ENCODE peak calls at places on chromosomes 13 and 19, in eight cellular contexts. J is prostate gland; B is M059J; V is NCI-H82; O is AG09309; A is activated T-helper 1 cell treated with anti-CD3 and anti-CD28 coated beads, Interleukin-12 subunit alpha, Interleukin-12 subunit beta, Interleukin-2, Interleukin-4 antibody, amounts not matched to agents 30 ng/mL and 10 ng/mL and 1 ng/mL, durations not matched to agents 14 hours and 24 hours and 36 hours; P is activated naive CD4-positive, alpha-beta T cell treated with anti-CD3 and anti-CD28 coated beads, Interleukin-2, amount 10 ng/mL, durations not matched to agents 7 days and 5 days; G is NCI-H1092 treated with DMSO at 0.1 percent for 48 hours. Y is an unnamed sample.
A peak's percentile ranks its signal among the peaks of the same experiment; 100 is the strongest.

GRCh38 chr13:109366521-109366920 is 419.9 kb downstream of the IRS2 start:
- DNase-seq in G (no peak), P (no peak), O (no peak), B (no peak), A (no peak), J (no peak), V (peak; percentile 21), Y (no peak)

GRCh38 chr13:90395348-90395747 is 952.1 kb upstream of the MIR17HG start:
- DNase-seq in G (no peak), A (no peak), B (no peak), V (no peak), J (no peak), P (no peak), O (no peak), Y (no peak)

GRCh38 chr13:43686557-43686956 is 100.2 kb downstream of the ENOX1 start:
- DNase-seq in P (no peak), O (no peak), G (no peak), J (no peak), B (peak; percentile 68), V (no peak), A (no peak), Y (no peak)

GRCh38 chr13:75251188-75251587 is 230.8 kb downstream of the TBC1D4 start:
- DNase-seq in J (no peak), G (no peak), V (no peak), P (no peak), O (no peak), A (no peak), B (no peak), Y (no peak)

GRCh38 chr19:55526216-55527196 is 10.4 kb downstream of the SBK2 start:
- DNase-seq in G (peak; percentile 87), A (no peak), J (peak; percentile 32), O (no peak), B (peak; percentile 57), P (no peak), V (peak; percentile 40), Y (peak; percentile 77)

GRCh38 chr19:54674021-54674617 is 11.3 kb downstream of the LILRB4 start:
- DNase-seq in V (peak; percentile 66), J (no peak), A (no peak), P (no peak), B (peak; percentile 38), O (no peak), G (peak; percentile 26), Y (peak; percentile 17)

GRCh38 chr19:49801966-49802661 is 11.0 kb downstream of the FUZ start:
- DNase-seq in B (no peak), O (no peak), P (no peak), J (peak; percentile 86), G (peak; percentile 85), V (peak; percentile 94), A (no peak), Y (peak; percentile 76)

GRCh38 chr19:17733127-17733526 is 13.8 kb downstream of the MAP1S start:
- DNase-seq in B (no peak), A (no peak), V (no peak), P (no peak), G (no peak), J (no peak), O (no peak), Y (no peak)

GRCh38 chr13:80604094-80604493 is 263.2 kb upstream of the SPRY2 start:
- DNase-seq in O (no peak), J (no peak), B (no peak), P (no peak), V (no peak), A (no peak), G (no peak), Y (no peak)

GRCh38 chr13:65932587-65933239 is 1297.4 kb downstream of the PCDH9 start:
- DNase-seq in V (no peak), P (no peak), O (peak; percentile 28), J (no peak), A (no peak), B (peak; percentile 20), G (no peak), Y (no peak)

GRCh38 chr19:48907671-48908070 is 7.6 kb downstream of the NUCB1 start:
- DNase-seq in A (no peak), B (no peak), G (no peak), O (no peak), J (no peak), P (no peak), V (no peak), Y (no peak)

GRCh38 chr19:49456351-49456750 is 3.3 kb downstream of the ALDH16A1 start:
- DNase-seq in P (no peak), A (no peak), O (no peak), B (no peak), J (no peak), G (no peak), V (no peak), Y (no peak)

GRCh38 chr19:46413262-46414031 is at the start of gene CCDC8:
- DNase-seq in A (no peak), P (no peak), G (no peak), V (peak; percentile 91), B (no peak), O (peak; percentile 64), J (peak; percentile 85), Y (no peak)

GRCh38 chr19:40416918-40417713 is 3.9 kb upstream of the PRX start:
- DNase-seq in V (no peak), G (no peak), A (no peak), B (peak; percentile 70), J (no peak), P (no peak), O (no peak), Y (no peak)

GRCh38 chr13:76349700-76350099 is 536.5 kb downstream of the KCTD12 start:
- DNase-seq in J (no peak), O (no peak), V (no peak), P (no peak), G (no peak), B (peak; percentile 2), A (no peak), Y (no peak)

GRCh38 chr19:19409235-19410030 is 4.0 kb downstream of the GATAD2A start:
- DNase-seq in P (no peak), G (no peak), O (no peak), A (no peak), B (no peak), V (no peak), J (peak; percentile 21), Y (no peak)

GRCh38 chr13:21871919-21872318 is 201.0 kb downstream of the FGF9 start:
- DNase-seq in V (no peak), O (no peak), G (no peak), P (no peak), J (no peak), B (no peak), A (no peak), Y (no peak)

GRCh38 chr19:53079313-53079924 is 23.8 kb downstream of the ZNF160 start:
- DNase-seq in J (no peak), G (no peak), A (no peak), P (no peak), B (no peak), V (no peak), O (no peak), Y (no peak)

GRCh38 chr13:41224113-41225110 is 30.0 kb upstream of the KBTBD7 start:
- DNase-seq in O (no peak), P (no peak), G (no peak), A (no peak), B (peak; percentile 73), J (no peak), V (no peak), Y (no peak)

GRCh38 chr19:18543814-18544475 is 572 bp upstream of the FKBP8 start:
- DNase-seq in V (peak; percentile 90), P (peak; percentile 89), J (no peak), O (no peak), B (peak; percentile 73), G (no peak), A (peak; percentile 81), Y (peak; percentile 51)

GRCh38 chr13:95375706-95376105 is 74.5 kb upstream of the ABCC4 start:
- DNase-seq in J (no peak), O (no peak), P (no peak), B (peak; percentile 59), G (no peak), V (no peak), A (no peak), Y (no peak)

GRCh38 chr19:16118489-16119033 is 6.9 kb downstream of the RAB8A start:
- DNase-seq in B (no peak), P (peak; percentile 32), G (no peak), J (no peak), O (no peak), V (no peak), A (peak; percentile 41), Y (no peak)

GRCh38 chr13:112971288-112971643 is 2.3 kb downstream of the MCF2L start:
- DNase-seq in P (no peak), J (no peak), O (no peak), V (no peak), G (no peak), B (no peak), A (no peak), Y (no peak)

GRCh38 chr19:12647490-12648071 is 19.0 kb downstream of the MAN2B1 start:
- DNase-seq in P (no peak), V (peak; percentile 77), G (peak; percentile 58), B (no peak), A (no peak), O (no peak), J (peak; percentile 33), Y (peak; percentile 56)

GRCh38 chr13:73074101-73074500 is 15.3 kb downstream of the KLF5 start:
- DNase-seq in A (no peak), J (no peak), V (no peak), B (no peak), O (no peak), P (no peak), G (no peak), Y (no peak)